ENCODE peak calls at places on chromosome 6, in four cellular contexts. V is HepG2, F is Panc1, Y is K562. Q is an unnamed sample.

GRCh38 chr6:40299666-40300065 is 287.5 kb downstream of the LRFN2 start:
- DNase-seq in V (no peak), F (no peak), Y (no peak), Q (no peak)

GRCh38 chr6:48101277-48101676 is 9.7 kb downstream of the PTCHD4 start:
- DNase-seq in V (no peak), F (no peak), Y (no peak), Q (no peak)

GRCh38 chr6:51554029-51554428 is 533.4 kb downstream of the PKHD1 start:
- DNase-seq in V (no peak), F (no peak), Y (no peak), Q (no peak)

GRCh38 chr6:152634773-152635172 is 2.4 kb downstream of the SYNE1 start:
- DNase-seq in V (no peak), F (no peak), Y (no peak), Q (no peak)

GRCh38 chr6:168950500-168951223 is 303.0 kb downstream of the THBS2 start:
- DNase-seq in V (no peak), F (no peak), Y (no peak), Q (no peak)

GRCh38 chr6:139508023-139508422 is 133.6 kb upstream of the CITED2 start:
- DNase-seq in V (peak), F (no peak), Y (no peak), Q (no peak)

GRCh38 chr6:19472168-19472567 is 365.0 kb upstream of the ID4 start:
- DNase-seq in V (no peak), F (peak), Y (no peak), Q (peak)

GRCh38 chr6:5723905-5724691 is 282.6 kb downstream of the NRN1 start:
- DNase-seq in V (no peak), F (no peak), Y (no peak), Q (no peak)

GRCh38 chr6:26604026-26604425 is 7.3 kb downstream of the ABT1 start:
- DNase-seq in V (no peak), F (no peak), Y (no peak), Q (no peak)

GRCh38 chr6:44529506-44529905 is 142.0 kb downstream of the CDC5L start:
- DNase-seq in V (no peak), F (no peak), Y (no peak), Q (no peak)

GRCh38 chr6:46932941-46933340 is 11.2 kb upstream of the ADGRF5 start:
- DNase-seq in V (no peak), F (no peak), Y (no peak), Q (no peak)

GRCh38 chr6:41346435-41346834 is 11.0 kb downstream of the NCR2 start:
- DNase-seq in V (no peak), F (no peak), Y (no peak), Q (no peak)

GRCh38 chr6:30570263-30570662 is 979 bp upstream of the ABCF1 start:
- DNase-seq in V (peak), F (no peak), Y (no peak), Q (no peak)

GRCh38 chr6:142675517-142675916 is 269.5 kb downstream of the HIVEP2 start:
- DNase-seq in V (no peak), F (no peak), Y (no peak), Q (no peak)

GRCh38 chr6:142669701-142670351 is 275.1 kb downstream of the HIVEP2 start:
- DNase-seq in V (no peak), F (no peak), Y (no peak), Q (no peak)

GRCh38 chr6:142666599-142667185 is 278.3 kb downstream of the HIVEP2 start:
- DNase-seq in V (no peak), F (no peak), Y (no peak), Q (no peak)

GRCh38 chr6:142675925-142676324 is 269.1 kb downstream of the HIVEP2 start:
- DNase-seq in V (no peak), F (no peak), Y (no peak), Q (no peak)

GRCh38 chr6:142671791-142672190 is 273.2 kb downstream of the HIVEP2 start:
- DNase-seq in V (no peak), F (no peak), Y (no peak), Q (no peak)
- TF ChIP-seq TCF7L2 in V (no peak), F (no peak), Y (no peak), Q (no peak)

GRCh38 chr6:99838607-99839006 is 155.4 kb downstream of the MCHR2 start:
- DNase-seq in V (no peak), F (no peak), Y (no peak), Q (no peak)

GRCh38 chr6:99833034-99833433 is 161.0 kb downstream of the MCHR2 start:
- DNase-seq in V (no peak), F (no peak), Y (no peak), Q (no peak)

GRCh38 chr6:99841297-99841696 is 152.7 kb downstream of the MCHR2 start:
- DNase-seq in V (no peak), F (no peak), Y (no peak), Q (no peak)

GRCh38 chr6:99836471-99836870 is 157.6 kb downstream of the MCHR2 start:
- DNase-seq in V (no peak), F (no peak), Y (no peak), Q (no peak)
- TF ChIP-seq TCF7L2 in V (no peak), F (no peak), Y (no peak), Q (no peak)

GRCh38 chr6:149964243-149965190 is 774 bp downstream of the ULBP1 start:
- DNase-seq in V (no peak), F (no peak), Y (no peak), Q (no peak)
- TF ChIP-seq TCF7L2 in V (no peak), F (no peak), Y (no peak), Q (no peak)

DNA sequence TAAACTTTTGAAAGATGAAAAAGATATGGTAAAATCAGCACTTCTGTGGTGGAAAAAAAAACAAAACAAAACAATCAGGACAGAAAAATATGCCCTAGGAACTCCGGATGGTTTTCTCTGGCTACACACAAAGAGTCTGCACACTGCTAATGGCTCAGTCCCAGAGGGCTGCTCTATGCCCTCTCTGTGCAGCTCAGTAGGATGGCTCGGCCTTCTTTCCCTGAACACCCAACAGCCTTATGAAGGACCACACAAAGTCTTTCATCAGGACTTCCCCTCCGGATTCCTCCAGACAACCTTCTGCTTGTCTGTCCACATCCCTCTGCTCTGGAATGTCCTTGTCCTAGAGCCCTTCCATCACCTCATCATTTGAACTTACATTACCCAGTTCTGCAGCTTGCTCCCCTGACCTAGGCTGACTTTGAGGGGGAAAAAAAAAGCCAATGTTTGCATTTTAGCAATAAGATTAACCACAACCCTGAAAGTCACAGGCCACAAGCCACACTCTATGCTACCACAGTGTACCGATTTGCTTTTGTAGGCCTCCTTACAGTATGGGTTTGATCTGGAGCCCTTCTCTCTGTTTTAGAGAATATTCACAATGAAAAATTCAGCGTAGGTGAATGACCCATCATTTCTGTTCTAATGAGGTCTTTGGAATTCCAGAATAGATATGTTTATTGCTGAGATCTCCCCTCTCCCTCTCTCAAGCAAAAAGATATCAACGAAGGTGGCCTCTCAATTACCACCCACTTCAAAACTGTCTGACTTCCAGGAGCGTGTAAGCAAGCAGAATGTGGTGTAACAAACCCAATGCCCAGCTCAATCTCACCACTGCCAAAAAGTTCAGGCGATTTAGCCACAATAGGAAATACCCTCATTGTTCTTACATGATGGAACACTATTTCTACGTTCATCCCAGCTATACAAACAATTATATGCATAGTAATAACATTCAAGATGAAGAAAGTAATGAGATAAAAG is 164.0 kb downstream of the GMDS start:
- DNase-seq in V (no peak), F (no peak), Y (no peak), Q (no peak)
- TF ChIP-seq TCF7L2 in V (no peak), F (no peak), Y (no peak), Q (no peak)

DNA sequence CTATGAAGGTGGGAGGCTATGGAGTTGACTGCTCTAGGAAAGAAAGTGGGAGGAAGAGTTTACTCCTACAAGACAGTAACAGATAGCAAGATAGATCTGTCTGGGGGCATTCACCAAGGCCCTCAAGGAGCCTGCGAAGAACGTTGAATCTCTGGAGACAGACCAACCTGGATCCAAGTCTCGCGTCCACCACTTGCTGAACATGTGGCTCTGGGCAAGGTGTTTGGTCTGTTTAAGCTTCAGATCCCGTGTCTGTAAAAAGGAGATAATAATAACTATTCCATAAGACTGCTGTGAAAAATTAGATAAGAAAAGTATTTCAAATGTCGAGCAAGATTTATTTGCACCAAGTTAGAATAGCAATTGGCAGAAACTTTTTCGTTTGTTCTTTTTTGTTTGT is 8.1 kb upstream of the EEF1A1 start:
- DNase-seq in V (no peak), F (no peak), Y (peak), Q (no peak)
- TF ChIP-seq TCF7L2 in V (no peak), F (no peak), Y (no peak), Q (no peak)

GRCh38 chr6:166351715-166352285 is 9.5 kb upstream of the SFT2D1 start:
- DNase-seq in V (peak), F (no peak), Y (peak), Q (no peak)
- TF ChIP-seq TCF7L2 in V (no peak), F (no peak), Y (no peak), Q (no peak)

GRCh38 chr6:131061771-131062160 is 1.3 kb downstream of the EPB41L2 start:
- DNase-seq in V (no peak), F (no peak), Y (no peak), Q (no peak)

GRCh38 chr6:131059486-131059885 is 3.6 kb downstream of the EPB41L2 start:
- DNase-seq in V (no peak), F (peak), Y (no peak), Q (no peak)

GRCh38 chr6:131061041-131061770 is 1.8 kb downstream of the EPB41L2 start:
- DNase-seq in V (peak), F (no peak), Y (no peak), Q (no peak)

GRCh38 chr6:131058236-131058635 is 4.8 kb downstream of the EPB41L2 start:
- DNase-seq in V (no peak), F (no peak), Y (no peak), Q (no peak)

GRCh38 chr6:131060311-131060710 is 2.7 kb downstream of the EPB41L2 start:
- DNase-seq in V (no peak), F (no peak), Y (no peak), Q (no peak)
- TF ChIP-seq TCF7L2 in V (no peak), F (no peak), Y (no peak), Q (no peak)

GRCh38 chr6:125363010-125363359 is 61.2 kb upstream of the HDDC2 start:
- DNase-seq in V (peak), F (no peak), Y (no peak), Q (no peak)
- TF ChIP-seq TCF7L2 in V (no peak), F (no peak), Y (no peak), Q (no peak)

DNA sequence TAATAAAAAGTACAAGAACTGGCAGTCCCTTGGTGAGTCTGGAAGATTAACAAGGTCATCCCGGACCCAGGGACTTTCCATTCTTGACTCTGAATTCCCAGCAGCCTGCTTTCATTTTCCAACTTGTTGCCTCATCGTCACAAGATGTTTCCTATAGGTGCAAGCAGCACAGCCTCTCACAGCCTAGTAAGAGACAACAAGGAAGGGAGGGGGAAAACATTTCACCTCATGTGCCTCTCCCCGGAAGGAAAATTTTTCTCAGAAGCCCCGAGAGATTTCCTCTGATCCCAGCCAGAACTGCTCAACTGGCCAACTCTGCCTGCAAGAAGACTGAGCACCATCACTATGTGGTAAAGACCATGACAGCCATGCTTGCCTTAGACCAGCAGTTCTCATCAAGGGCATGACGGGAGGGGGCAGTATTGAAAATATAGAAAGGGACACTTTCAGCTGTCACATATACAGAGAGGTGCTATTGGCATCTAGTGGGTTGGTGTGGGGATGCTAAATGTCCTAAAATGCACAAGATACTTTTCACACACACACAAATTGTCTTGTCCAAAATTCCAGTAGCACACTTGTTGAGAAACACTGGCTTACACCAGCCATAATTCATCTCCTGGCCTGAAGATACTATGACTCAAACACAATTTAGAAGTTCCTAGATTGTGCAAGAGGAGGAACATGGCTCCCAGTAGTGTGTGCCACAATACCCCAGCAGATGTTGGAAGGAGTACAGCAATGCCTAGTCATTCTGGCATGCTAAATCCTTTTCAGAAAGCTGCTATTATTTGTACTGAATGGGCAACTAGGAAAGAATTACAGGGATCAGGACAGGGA is 10.8 kb upstream of the WTAP start:
- DNase-seq in V (no peak), F (no peak), Y (no peak), Q (no peak)
- TF ChIP-seq TCF7L2 in V (no peak), F (no peak), Y (no peak), Q (no peak)

GRCh38 chr6:149895702-149896310 is 2.1 kb downstream of the RAET1E start:
- DNase-seq in V (no peak), F (no peak), Y (no peak), Q (peak)

GRCh38 chr6:149898966-149899365 is 1.1 kb upstream of the RAET1E start:
- DNase-seq in V (no peak), F (no peak), Y (no peak), Q (no peak)

GRCh38 chr6:149897855-149898744 is at the start of gene RAET1E:
- DNase-seq in V (no peak), F (no peak), Y (peak), Q (no peak)

GRCh38 chr6:149896491-149896890 is 1.4 kb downstream of the RAET1E start:
- DNase-seq in V (no peak), F (no peak), Y (no peak), Q (no peak)

GRCh38 chr6:149897015-149897697 is 757 bp downstream of the RAET1E start:
- DNase-seq in V (no peak), F (no peak), Y (no peak), Q (peak)
- TF ChIP-seq TCF7L2 in V (no peak), F (no peak), Y (no peak), Q (no peak)